ENCODE peak calls at places on chromosome 12, in five cellular contexts. A, Q, D, Z and B are unnamed samples.

GRCh38 chr12:18723752-18724151 is 14.1 kb downstream of the PLCZ1 start:
- DNase-seq in A (peak; percentile 55), Q (no peak), D (peak; percentile 83), Z (peak; percentile 66), B (no peak)

GRCh38 chr12:94644141-94644575 is 6.2 kb downstream of the TMCC3 start:
- DNase-seq in A (peak; percentile 51), Q (no peak), D (peak; percentile 89), Z (peak; percentile 65), B (peak; percentile 36)

GRCh38 chr12:103423061-103423473 is 72.7 kb downstream of the C12orf42 start:
- DNase-seq in A (no peak), Q (peak; percentile 35), D (no peak), Z (no peak), B (peak; percentile 70)

GRCh38 chr12:12788131-12788530 is 2.7 kb downstream of the APOLD1 start:
- DNase-seq in A (no peak), Q (no peak), D (peak; percentile 17), Z (no peak), B (no peak)

GRCh38 chr12:67798763-67799162 is 150.2 kb downstream of the DYRK2 start:
- DNase-seq in A (no peak), Q (no peak), D (no peak), Z (no peak), B (no peak)

GRCh38 chr12:85266391-85266790 is 13.6 kb upstream of the ALX1 start:
- DNase-seq in A (no peak), Q (no peak), D (no peak), Z (no peak), B (no peak)

GRCh38 chr12:115504241-115504941 is 773.1 kb downstream of the MED13L start:
- DNase-seq in A (no peak), Q (no peak), D (no peak), Z (no peak), B (no peak)

GRCh38 chr12:90958995-90959394 is 4.0 kb upstream of the CCER1 start:
- DNase-seq in A (peak; percentile 56), Q (no peak), D (peak; percentile 46), Z (peak; percentile 46), B (no peak)

GRCh38 chr12:131404705-131405104 is 306.2 kb upstream of the SFSWAP start:
- DNase-seq in A (no peak), Q (no peak), D (no peak), Z (no peak), B (no peak)

GRCh38 chr12:98725481-98726247 is 80.6 kb downstream of the APAF1 start:
- DNase-seq in A (peak; percentile 72), Q (peak; percentile 51), D (peak; percentile 67), Z (peak; percentile 71), B (peak; percentile 50)

GRCh38 chr12:49304161-49304560 is 9.2 kb downstream of the PRPH start:
- DNase-seq in A (peak; percentile 35), Q (no peak), D (peak; percentile 41), Z (peak; percentile 45), B (no peak)

GRCh38 chr12:64824500-64825142 is at the start of gene TBC1D30:
- DNase-seq in A (peak; percentile 25), Q (peak; percentile 75), D (no peak), Z (peak; percentile 41), B (peak; percentile 75)

DNA sequence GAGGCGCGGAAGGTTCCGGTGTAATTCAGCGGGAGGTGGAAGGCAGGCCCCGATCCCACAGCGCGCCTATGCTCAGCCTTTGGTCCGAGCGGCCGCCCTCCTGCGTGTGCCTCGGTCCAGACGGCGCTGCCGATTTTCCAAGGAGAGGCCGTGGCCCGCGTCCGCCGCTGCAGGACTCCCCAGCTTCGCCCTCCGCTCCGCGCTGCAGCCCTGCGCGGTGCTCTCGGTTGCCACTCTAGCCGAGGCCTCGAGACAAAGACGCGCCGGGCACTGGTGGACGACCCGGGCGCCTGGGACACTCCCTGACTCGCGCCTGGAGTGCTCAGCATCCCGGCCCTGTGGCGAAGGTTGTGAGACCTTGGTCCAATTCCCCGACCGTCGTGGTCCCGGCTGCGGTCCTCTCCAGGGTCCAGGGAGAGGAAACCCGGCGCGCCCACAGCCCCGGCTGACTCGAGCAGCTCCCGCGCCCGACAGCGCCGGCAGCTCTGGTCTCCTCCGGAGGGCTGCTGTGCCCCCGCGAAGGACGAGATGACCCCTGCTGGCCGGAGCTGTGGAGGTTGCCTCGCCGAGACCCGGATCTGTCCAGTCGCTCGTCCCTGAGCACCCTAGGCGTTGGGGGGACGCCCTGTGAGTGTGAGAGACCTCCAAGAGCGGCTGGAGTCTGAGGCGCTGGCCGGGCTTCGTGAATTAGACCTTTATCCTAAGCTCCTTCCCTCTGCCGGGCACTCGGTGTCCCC is 6.5 kb downstream of the HOXC12 start:
- DNase-seq in A (no peak), Q (no peak), D (no peak), Z (no peak), B (peak; percentile 79)
- TF ChIP-seq CTCF in A (no peak), Q (peak; percentile 15), D (peak; percentile 16), Z (no peak), B (no peak)

GRCh38 chr12:87870061-87870460 is 159.1 kb downstream of the C12orf50 start:
- DNase-seq in A (no peak), Q (no peak), D (peak; percentile 55), Z (no peak), B (no peak)

GRCh38 chr12:87871061-87871460 is 158.1 kb downstream of the C12orf50 start:
- DNase-seq in A (peak; percentile 11), Q (no peak), D (no peak), Z (peak; percentile 2), B (no peak)

GRCh38 chr12:87870493-87870892 is 158.7 kb downstream of the C12orf50 start:
- DNase-seq in A (no peak), Q (no peak), D (no peak), Z (no peak), B (no peak)

GRCh38 chr12:87866602-87867292 is 162.5 kb downstream of the C12orf50 start:
- DNase-seq in A (peak; percentile 25), Q (no peak), D (peak; percentile 51), Z (peak; percentile 31), B (no peak)
- TF ChIP-seq CTCF in A (peak; percentile 44), Q (peak; percentile 52), D (peak; percentile 71), Z (peak; percentile 58), B (peak; percentile 32)

GRCh38 chr12:76445469-76445868 is 97.3 kb upstream of the BBS10 start:
- DNase-seq in A (no peak), Q (no peak), D (peak; percentile 69), Z (no peak), B (no peak)
- TF ChIP-seq CTCF in A (no peak), Q (no peak), D (no peak), Z (no peak), B (no peak)

DNA sequence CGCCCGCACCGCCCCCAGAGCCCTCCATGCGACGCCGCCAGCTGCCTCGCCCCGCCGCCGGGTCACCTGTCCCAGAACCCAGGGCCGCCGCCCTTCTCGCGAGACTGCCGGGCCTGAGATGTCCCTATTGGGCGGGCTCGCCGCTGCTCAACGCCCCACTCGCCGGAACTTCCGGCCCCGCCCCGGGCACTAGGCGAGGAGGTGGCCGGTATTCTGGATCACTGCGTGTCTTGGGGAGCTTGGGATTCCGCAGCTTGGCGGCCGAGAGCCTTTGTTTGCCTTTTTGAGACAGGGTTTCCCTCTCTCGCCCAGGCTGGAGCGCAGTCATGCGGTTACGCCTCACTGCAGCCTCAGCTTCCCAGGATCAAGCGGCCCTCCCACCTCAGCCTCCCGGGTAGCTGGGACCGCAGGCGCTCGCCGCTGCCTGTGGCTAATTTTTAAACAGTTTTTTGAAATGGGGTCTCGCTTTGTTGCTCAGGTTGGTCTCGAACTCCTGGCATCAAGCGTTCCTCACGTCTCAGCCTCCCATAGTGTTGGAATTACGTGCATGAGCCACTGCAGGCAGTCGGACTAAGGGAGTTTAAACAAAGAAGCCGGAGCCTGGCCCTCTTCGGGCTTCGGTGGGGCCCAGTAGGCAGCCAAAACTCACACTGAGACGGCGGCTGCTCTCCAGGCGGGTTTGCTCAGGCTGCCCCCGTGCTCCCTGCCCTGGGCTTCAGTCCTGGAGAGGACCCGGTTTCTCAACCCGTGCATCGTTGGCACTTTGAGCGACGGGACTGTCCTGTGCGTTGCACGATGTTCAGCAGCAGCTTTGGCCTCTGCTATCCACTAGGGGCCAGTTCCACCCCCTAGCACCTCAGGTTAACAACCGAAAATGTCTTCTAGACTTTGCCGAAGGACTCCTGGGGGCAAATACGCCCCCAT is at the start of gene SLC15A4:
- DNase-seq in A (peak; percentile 93), Q (peak; percentile 97), D (peak; percentile 83), Z (peak; percentile 93), B (peak; percentile 97)
- TF ChIP-seq CTCF in A (peak; percentile 36), Q (peak; percentile 33), D (peak; percentile 16), Z (peak; percentile 22), B (no peak)

DNA sequence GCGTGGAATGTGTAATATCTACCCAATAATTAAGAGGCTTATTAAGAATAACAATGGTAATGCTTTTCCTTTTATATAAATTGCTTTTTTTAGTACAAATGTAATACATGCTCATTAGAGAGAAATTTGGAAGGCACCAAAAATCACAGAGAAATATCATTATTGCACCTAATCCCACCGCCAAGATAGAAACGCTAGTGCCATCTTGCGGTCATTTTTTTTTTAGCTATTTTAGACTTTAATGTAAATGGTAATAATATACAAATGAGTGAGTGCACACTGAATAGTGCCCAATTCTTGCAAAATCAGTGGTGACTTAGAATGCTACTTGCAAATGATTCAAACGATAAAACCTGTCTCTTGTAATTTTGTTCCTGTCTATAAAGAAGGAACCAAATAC is 576.8 kb upstream of the TMEM132C start:
- DNase-seq in A (no peak), Q (no peak), D (peak; percentile 5), Z (no peak), B (no peak)
- TF ChIP-seq CTCF in A (no peak), Q (no peak), D (no peak), Z (no peak), B (peak; percentile 46)

GRCh38 chr12:93380480-93381121 is 2.9 kb downstream of the NUDT4 start:
- DNase-seq in A (peak; percentile 63), Q (no peak), D (peak; percentile 60), Z (peak; percentile 55), B (no peak)
- TF ChIP-seq CTCF in A (peak; percentile 13), Q (no peak), D (peak; percentile 21), Z (peak; percentile 27), B (peak; percentile 22)

GRCh38 chr12:117227000-117227653 is 36.9 kb upstream of the FBXO21 start:
- DNase-seq in A (no peak), Q (no peak), D (no peak), Z (no peak), B (no peak)

GRCh38 chr12:117234441-117234840 is 44.2 kb upstream of the FBXO21 start:
- DNase-seq in A (no peak), Q (no peak), D (no peak), Z (no peak), B (no peak)

GRCh38 chr12:117235261-117235660 is 45.0 kb upstream of the FBXO21 start:
- DNase-seq in A (no peak), Q (no peak), D (no peak), Z (no peak), B (no peak)

GRCh38 chr12:117228239-117228638 is 38.0 kb upstream of the FBXO21 start:
- DNase-seq in A (no peak), Q (no peak), D (peak; percentile 6), Z (no peak), B (no peak)

DNA sequence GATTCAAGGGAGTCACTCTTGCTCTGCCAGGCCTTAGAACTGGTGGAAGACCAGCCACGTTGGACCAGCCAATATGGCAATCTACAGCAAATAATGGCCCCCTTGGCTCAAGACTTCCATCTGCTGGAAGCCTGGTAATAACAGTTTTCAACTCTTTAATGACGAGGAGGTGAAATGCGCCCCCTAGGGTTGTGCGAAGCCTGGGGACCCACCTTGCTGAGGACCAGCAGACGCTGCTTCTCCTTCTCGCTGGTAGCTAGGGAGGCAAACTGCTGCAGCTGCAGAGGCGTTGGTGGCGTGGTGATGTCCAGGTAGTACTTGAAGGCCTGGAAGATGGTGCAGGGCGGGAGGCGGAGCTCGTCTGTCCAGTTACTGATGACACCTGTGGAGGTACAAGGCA is 41.5 kb upstream of the FBXO21 start:
- DNase-seq in A (no peak), Q (no peak), D (no peak), Z (no peak), B (no peak)
- TF ChIP-seq CTCF in A (no peak), Q (peak; percentile 23), D (peak; percentile 6), Z (no peak), B (no peak)